ENCODE peak calls at places on chromosome 14, in eight cellular contexts. X is uterus; P is GM12865; L is lung; Y is mammary epithelial cell; S is CD8-positive, alpha-beta T cell; M is A673; W is fibroblast of pulmonary artery. O is an unnamed sample.

GRCh38 chr14:26008290-26008689 is 589.5 kb downstream of the NOVA1 start:
- DNase-seq in X (no peak), P (no peak), L (no peak), Y (no peak), S (no peak), M (peak), W (peak), O (no peak)

GRCh38 chr14:104940526-104941150 is 16.0 kb downstream of the PLD4 start:
- DNase-seq in X (peak), P (no peak), L (no peak), Y (no peak), S (peak), M (no peak), W (no peak), O (no peak)

GRCh38 chr14:87916886-87917275 is 76.1 kb downstream of the GALC start:
- DNase-seq in X (no peak), P (no peak), L (no peak), Y (no peak), S (no peak), M (no peak), W (no peak), O (no peak)

GRCh38 chr14:72633551-72633950 is 260.4 kb downstream of the DPF3 start:
- DNase-seq in X (no peak), P (no peak), L (peak), Y (no peak), S (no peak), M (no peak), W (no peak), O (no peak)

GRCh38 chr14:42299692-42300091 is 693.0 kb downstream of the LRFN5 start:
- DNase-seq in X (no peak), P (peak), L (no peak), Y (no peak), S (no peak), M (peak), W (peak), O (no peak)

GRCh38 chr14:72629534-72629933 is 264.4 kb downstream of the DPF3 start:
- DNase-seq in X (no peak), P (no peak), L (no peak), Y (no peak), S (no peak), M (no peak), W (no peak), O (no peak)

GRCh38 chr14:90625445-90625844 is 190.8 kb downstream of the TTC7B start:
- DNase-seq in X (no peak), P (no peak), L (no peak), Y (no peak), S (no peak), M (no peak), W (no peak), O (no peak)

GRCh38 chr14:20455355-20456300 is 602 bp downstream of the APEX1 start:
- DNase-seq in X (no peak), P (peak), L (no peak), Y (peak), S (no peak), M (no peak), W (peak), O (peak)

GRCh38 chr14:81315344-81315743 is 84.8 kb downstream of the STON2 start:
- DNase-seq in X (no peak), P (no peak), L (no peak), Y (no peak), S (no peak), M (no peak), W (no peak), O (no peak)

GRCh38 chr14:22976620-22977433 is 5.5 kb downstream of the AJUBA start:
- DNase-seq in X (no peak), P (no peak), L (peak), Y (peak), S (no peak), M (peak), W (peak), O (peak)

GRCh38 chr14:61537567-61538463 is 157.5 kb upstream of the HIF1A start:
- DNase-seq in X (no peak), P (peak), L (peak), Y (peak), S (peak), M (no peak), W (peak), O (peak)

GRCh38 chr14:29671034-29671433 is 256.6 kb downstream of the PRKD1 start:
- DNase-seq in X (no peak), P (no peak), L (no peak), Y (no peak), S (no peak), M (no peak), W (peak), O (no peak)

GRCh38 chr14:81625343-81625742 is 91.7 kb upstream of the SEL1L start:
- DNase-seq in X (no peak), P (peak), L (no peak), Y (peak), S (no peak), M (peak), W (peak), O (peak)

GRCh38 chr14:23154876-23155587 is 28.4 kb downstream of the SLC7A8 start:
- DNase-seq in X (peak), P (no peak), L (peak), Y (peak), S (no peak), M (peak), W (peak), O (no peak)

GRCh38 chr14:79493081-79493652 is 718.1 kb downstream of the DIO2 start:
- DNase-seq in X (no peak), P (no peak), L (no peak), Y (no peak), S (no peak), M (no peak), W (no peak), O (no peak)

GRCh38 chr14:65095633-65096205 is 6.6 kb downstream of the MAX start:
- DNase-seq in X (peak), P (no peak), L (peak), Y (no peak), S (no peak), M (peak), W (peak), O (no peak)

GRCh38 chr14:105999361-106000028 is 473.1 kb downstream of the TMEM121 start:
- DNase-seq in X (no peak), P (peak), L (peak), Y (no peak), S (peak), M (peak), W (peak), O (no peak)

GRCh38 chr14:22737052-22737451 is 29.4 kb upstream of the OXA1L start:
- DNase-seq in X (no peak), P (peak), L (no peak), Y (no peak), S (no peak), M (no peak), W (no peak), O (no peak)

GRCh38 chr14:69451941-69452340 is 32.6 kb upstream of the PLEKHD1 start:
- DNase-seq in X (no peak), P (no peak), L (no peak), Y (no peak), S (no peak), M (no peak), W (no peak), O (no peak)

GRCh38 chr14:52735921-52736489 is 6.0 kb downstream of the STYX start:
- DNase-seq in X (no peak), P (no peak), L (no peak), Y (no peak), S (no peak), M (no peak), W (no peak), O (no peak)
- H3K4me3 ChIP-seq in X (no peak), P (no peak), L (no peak), Y (no peak), S (no peak), M (no peak), W (no peak), O (no peak)

GRCh38 chr14:32224731-32225377 is 21.8 kb upstream of the RNU6-8 start:
- DNase-seq in X (peak), P (peak), L (no peak), Y (peak), S (peak), M (peak), W (peak), O (peak)
- TF ChIP-seq CTCF in X (no peak), P (no peak), L (no peak), Y (peak), S (no peak), M (peak), W (peak), O (peak)

GRCh38 chr14:103627073-103628025 is 1.7 kb upstream of the KLC1 start:
- DNase-seq in X (no peak), P (no peak), L (no peak), Y (no peak), S (no peak), M (no peak), W (no peak), O (no peak)
- H3K4me3 ChIP-seq in X (no peak), P (no peak), L (no peak), Y (no peak), S (no peak), M (no peak), W (no peak), O (no peak)

GRCh38 chr14:35534130-35534883 is at the start of gene INSM2:
- DNase-seq in X (no peak), P (peak), L (no peak), Y (no peak), S (no peak), M (peak), W (peak), O (no peak)
- TF ChIP-seq CTCF in X (no peak), P (peak), L (no peak), Y (no peak), S (no peak), M (no peak), W (no peak), O (peak)

DNA sequence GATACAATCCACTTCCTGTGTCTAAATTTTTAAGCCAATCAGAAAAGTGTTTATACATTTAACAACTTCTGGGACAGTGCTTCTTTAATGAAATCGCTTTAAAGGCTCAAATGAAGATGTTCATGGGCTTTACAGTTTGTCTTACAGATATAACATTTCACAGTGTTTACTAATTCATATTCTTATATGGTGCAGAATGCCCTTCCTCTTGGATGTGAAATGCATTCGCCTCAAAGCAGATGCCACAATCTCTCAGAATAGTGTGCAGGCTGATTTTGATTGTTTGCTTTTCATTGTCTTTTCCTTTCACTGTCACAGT is 200.1 kb upstream of the FOXN3 start:
- DNase-seq in X (no peak), P (no peak), L (no peak), Y (no peak), S (no peak), M (no peak), W (no peak), O (no peak)
- H3K4me3 ChIP-seq in X (no peak), P (peak), L (no peak), Y (no peak), S (peak), M (peak), W (peak), O (no peak)

GRCh38 chr14:33184587-33184986 is 245.9 kb downstream of the NPAS3 start:
- DNase-seq in X (no peak), P (no peak), L (no peak), Y (no peak), S (no peak), M (peak), W (peak), O (no peak)
- TF ChIP-seq CTCF in X (no peak), P (no peak), L (no peak), Y (no peak), S (no peak), M (peak), W (peak), O (no peak)

GRCh38 chr14:68089146-68089715 is 269.7 kb downstream of the RAD51B start:
- DNase-seq in X (no peak), P (no peak), L (no peak), Y (no peak), S (no peak), M (peak), W (peak), O (no peak)
- H3K4me3 ChIP-seq in X (no peak), P (no peak), L (no peak), Y (no peak), S (no peak), M (no peak), W (no peak), O (no peak)